ENCODE peak calls at places on chromosomes 5 and 9, in ten cellular contexts. W, H, X, T, C, Z, O, K, G and E are unnamed samples.

GRCh38 chr5:37495668-37496067 is 116.5 kb downstream of the WDR70 start:
- DNase-seq in W (no peak), H (no peak), X (no peak), T (no peak), C (no peak), Z (no peak), O (no peak), K (no peak), G (no peak), E (no peak)

GRCh38 chr5:156000115-156000514 is 326.8 kb upstream of the SGCD start:
- DNase-seq in W (no peak), H (no peak), X (no peak), T (no peak), C (no peak), Z (no peak), O (no peak), K (no peak), G (no peak), E (no peak)

GRCh38 chr9:70421020-70421271 is 6.5 kb upstream of the KLF9 start:
- DNase-seq in W (no peak), H (no peak), X (no peak), T (no peak), C (no peak), Z (no peak), O (no peak), K (no peak), G (no peak), E (no peak)

GRCh38 chr5:79021753-79022152 is 36.6 kb upstream of the ARSB start:
- DNase-seq in W (no peak), H (no peak), X (no peak), T (no peak), C (no peak), Z (no peak), O (no peak), K (no peak), G (no peak), E (no peak)

GRCh38 chr5:154514331-154514730 is 36.3 kb upstream of the HAND1 start:
- DNase-seq in W (no peak), H (no peak), X (no peak), T (no peak), C (no peak), Z (no peak), O (no peak), K (no peak), G (no peak), E (no peak)

GRCh38 chr5:55991768-55992486 is 2.8 kb downstream of the IL6ST start:
- DNase-seq in W (no peak), H (no peak), X (no peak), T (no peak), C (no peak), Z (no peak), O (no peak), K (no peak), G (no peak), E (no peak)

GRCh38 chr5:159765034-159765433 is 151.2 kb upstream of the ADRA1B start:
- DNase-seq in W (no peak), H (no peak), X (no peak), T (no peak), C (no peak), Z (no peak), O (no peak), K (no peak), G (no peak), E (no peak)

GRCh38 chr9:89801723-89802680 is 197.2 kb downstream of the GADD45G start:
- DNase-seq in W (no peak), H (no peak), X (no peak), T (no peak), C (no peak), Z (peak; percentile 69), O (no peak), K (no peak), G (no peak), E (no peak)

GRCh38 chr9:9790216-9790872 is 822.5 kb downstream of the PTPRD start:
- DNase-seq in W (no peak), H (no peak), X (no peak), T (no peak), C (no peak), Z (no peak), O (no peak), K (peak; percentile 64), G (peak; percentile 57), E (no peak)

GRCh38 chr5:108830705-108831276 is 83.1 kb downstream of the FER start:
- DNase-seq in W (no peak), H (no peak), X (no peak), T (no peak), C (no peak), Z (no peak), O (no peak), K (peak; percentile 33), G (no peak), E (no peak)

GRCh38 chr9:34540826-34541225 is 18.0 kb upstream of the ENHO start:
- DNase-seq in W (no peak), H (no peak), X (no peak), T (no peak), C (no peak), Z (no peak), O (no peak), K (no peak), G (peak; percentile 42), E (no peak)

GRCh38 chr9:101409079-101409477 is 10.4 kb downstream of the ZNF189 start:
- DNase-seq in W (no peak), H (no peak), X (no peak), T (no peak), C (no peak), Z (no peak), O (no peak), K (no peak), G (no peak), E (no peak)

GRCh38 chr9:101403886-101404285 is 5.2 kb downstream of the ZNF189 start:
- DNase-seq in W (no peak), H (no peak), X (no peak), T (no peak), C (no peak), Z (no peak), O (no peak), K (no peak), G (no peak), E (no peak)

DNA sequence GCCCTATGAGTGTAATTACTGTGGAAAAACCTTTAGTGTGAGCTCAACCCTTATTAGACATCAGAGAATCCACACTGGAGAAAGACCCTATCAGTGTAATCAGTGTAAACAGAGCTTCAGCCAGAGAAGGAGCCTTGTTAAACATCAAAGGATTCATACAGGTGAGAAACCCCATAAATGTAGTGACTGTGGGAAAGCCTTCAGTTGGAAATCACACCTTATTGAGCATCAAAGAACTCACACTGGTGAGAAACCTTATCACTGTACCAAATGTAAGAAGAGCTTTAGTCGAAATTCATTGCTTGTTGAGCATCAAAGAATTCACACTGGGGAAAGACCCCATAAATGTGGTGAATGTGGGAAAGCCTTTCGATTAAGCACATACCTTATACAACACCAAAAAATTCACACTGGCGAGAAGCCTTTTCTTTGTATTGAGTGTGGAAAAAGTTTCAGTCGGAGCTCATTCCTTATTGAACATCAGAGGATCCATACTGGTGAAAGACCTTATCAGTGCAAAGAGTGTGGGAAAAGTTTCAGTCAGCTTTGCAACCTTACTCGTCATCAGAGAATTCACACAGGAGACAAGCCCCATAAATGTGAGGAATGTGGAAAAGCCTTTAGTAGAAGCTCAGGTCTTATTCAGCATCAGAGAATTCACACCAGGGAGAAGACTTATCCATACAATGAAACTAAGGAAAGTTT is 9.9 kb downstream of the ZNF189 start:
- DNase-seq in W (no peak), H (no peak), X (no peak), T (no peak), C (no peak), Z (no peak), O (no peak), K (no peak), G (no peak), E (no peak)
- H3K9me3 ChIP-seq in W (peaks cover 98% of the 10 kb centered on the region), H (peaks cover 70% of the 10 kb centered on the region), X (peaks cover 41% of the 10 kb centered on the region), T (peaks cover 12% of the 10 kb centered on the region), C (peaks cover 96% of the 10 kb centered on the region), Z (peaks cover 13% of the 10 kb centered on the region), O (peaks cover 31% of the 10 kb centered on the region), K (peaks cover 13% of the 10 kb centered on the region), G (peaks cover 95% of the 10 kb centered on the region), E (peaks cover 48% of the 10 kb centered on the region)

GRCh38 chr9:113056191-113057106 is at the start of gene ZFP37:
- DNase-seq in W (peak; percentile 44), H (peak; percentile 97), X (peak; percentile 1), T (peak; percentile 96), C (peak; percentile 94), Z (peak; percentile 98), O (peak; percentile 72), K (peak; percentile 93), G (peak; percentile 95), E (peak; percentile 54)
- H3K9me3 ChIP-seq in W (peaks cover 73% of the 10 kb centered on the region), H (peaks cover 57% of the 10 kb centered on the region), X (peaks cover 6% of the 10 kb centered on the region), T (no peaks in the 10 kb centered on the region), C (peaks cover 53% of the 10 kb centered on the region), Z (peaks cover 20% of the 10 kb centered on the region), O (peaks cover 7% of the 10 kb centered on the region), K (peaks cover 2% of the 10 kb centered on the region), G (peaks cover 18% of the 10 kb centered on the region), E (peaks cover 16% of the 10 kb centered on the region)

DNA sequence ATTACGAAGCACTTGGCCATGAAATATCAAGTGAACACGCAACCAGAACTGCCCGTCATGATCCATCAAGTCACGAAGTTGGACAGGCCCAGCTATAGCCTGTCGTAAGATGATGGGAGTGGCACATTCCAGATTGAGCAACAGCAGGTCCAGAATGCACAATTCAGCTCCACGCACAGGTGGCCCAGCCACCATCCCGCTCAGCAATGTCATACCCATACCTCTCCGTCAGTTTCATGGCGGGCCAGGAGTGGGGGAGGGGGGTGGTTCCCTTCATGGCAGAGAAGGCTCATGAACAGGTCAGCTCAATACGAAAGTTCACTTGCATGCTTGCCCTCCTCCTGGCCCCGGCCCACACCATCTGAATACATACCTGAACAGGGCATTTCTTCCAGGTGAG is 34.9 kb downstream of the SMIM23 start:
- DNase-seq in W (no peak), H (no peak), X (no peak), T (no peak), C (no peak), Z (no peak), O (no peak), K (no peak), G (no peak), E (no peak)
- H3K9me3 ChIP-seq in W (no peaks in the 10 kb centered on the region), H (no peaks in the 10 kb centered on the region), X (no peaks in the 10 kb centered on the region), T (no peaks in the 10 kb centered on the region), C (no peaks in the 10 kb centered on the region), Z (no peaks in the 10 kb centered on the region), O (no peaks in the 10 kb centered on the region), K (no peaks in the 10 kb centered on the region), G (no peaks in the 10 kb centered on the region), E (no peaks in the 10 kb centered on the region)

GRCh38 chr9:80448996-80449395 is 877.2 kb downstream of the TLE4 start:
- DNase-seq in W (no peak), H (no peak), X (no peak), T (no peak), C (no peak), Z (no peak), O (no peak), K (no peak), G (no peak), E (no peak)

DNA sequence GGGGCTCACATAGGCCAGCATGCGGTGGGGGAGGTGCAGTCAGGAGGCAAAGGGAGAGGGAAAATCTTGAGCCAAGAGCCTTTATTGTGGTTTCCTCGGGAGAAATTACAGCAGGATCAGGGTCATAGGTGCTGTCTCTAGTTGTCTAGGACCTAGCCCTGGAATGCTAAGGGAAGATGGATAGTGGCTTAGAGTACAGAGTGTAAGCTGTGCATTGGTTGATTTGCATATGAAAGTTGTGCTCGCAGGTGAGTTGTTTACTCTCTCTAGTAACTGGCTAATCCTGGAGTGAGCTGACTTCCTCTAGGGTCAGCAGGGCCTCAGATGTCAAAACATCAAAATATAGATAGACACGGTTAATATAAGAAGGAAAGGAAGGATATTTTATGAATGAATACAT is 877.7 kb downstream of the TLE4 start:
- DNase-seq in W (no peak), H (no peak), X (no peak), T (no peak), C (no peak), Z (no peak), O (no peak), K (no peak), G (no peak), E (no peak)
- H3K9me3 ChIP-seq in W (peaks cover 3% of the 10 kb centered on the region), H (no peaks in the 10 kb centered on the region), X (no peaks in the 10 kb centered on the region), T (no peaks in the 10 kb centered on the region), C (peaks cover 10% of the 10 kb centered on the region), Z (no peaks in the 10 kb centered on the region), O (peaks cover 6% of the 10 kb centered on the region), K (no peaks in the 10 kb centered on the region), G (no peaks in the 10 kb centered on the region), E (no peaks in the 10 kb centered on the region)